ENCODE peak calls at places on chromosomes 5 and 9, in eight cellular contexts. A, K, F, O, N, J, Z and T are unnamed samples.

GRCh38 chr5:127648997-127649550 is at the start of gene CTXN3:
- DNase-seq in A (no peak), K (no peak), F (no peak), O (no peak), N (no peak), J (no peak), Z (no peak), T (no peak)

GRCh38 chr9:82332774-82333152 is 344.2 kb downstream of the SPATA31D1 start:
- DNase-seq in A (no peak), K (no peak), F (no peak), O (no peak), N (no peak), J (no peak), Z (no peak), T (no peak)

GRCh38 chr9:137308102-137308619 is 6.1 kb upstream of the NRARP start:
- DNase-seq in A (no peak), K (no peak), F (no peak), O (no peak), N (no peak), J (no peak), Z (peak), T (no peak)

GRCh38 chr5:158754018-158754514 is 345.6 kb downstream of the EBF1 start:
- DNase-seq in A (no peak), K (no peak), F (no peak), O (no peak), N (no peak), J (no peak), Z (no peak), T (no peak)

GRCh38 chr5:50667653-50668403 is 1.4 kb downstream of the PARP8 start:
- DNase-seq in A (peak), K (no peak), F (no peak), O (no peak), N (no peak), J (peak), Z (no peak), T (peak)

GRCh38 chr9:92501671-92502393 is 19.5 kb upstream of the ASPN start:
- DNase-seq in A (peak), K (peak), F (no peak), O (peak), N (peak), J (no peak), Z (peak), T (peak)

GRCh38 chr9:127746959-127747569 is 12.0 kb upstream of the TOR2A start:
- DNase-seq in A (no peak), K (no peak), F (no peak), O (no peak), N (no peak), J (no peak), Z (no peak), T (no peak)

GRCh38 chr9:8514760-8515159 is 715.2 kb upstream of the DMAC1 start:
- DNase-seq in A (no peak), K (no peak), F (no peak), O (no peak), N (no peak), J (no peak), Z (no peak), T (no peak)

GRCh38 chr9:115250646-115251045 is 132.7 kb upstream of the TNC start:
- DNase-seq in A (no peak), K (no peak), F (no peak), O (no peak), N (no peak), J (no peak), Z (no peak), T (no peak)

GRCh38 chr5:127824126-127824525 is 120.9 kb downstream of the CCDC192 start:
- DNase-seq in A (no peak), K (no peak), F (no peak), O (no peak), N (no peak), J (no peak), Z (no peak), T (no peak)

GRCh38 chr9:86252870-86253269 is 6.6 kb downstream of the C9orf153 start:
- DNase-seq in A (no peak), K (no peak), F (no peak), O (no peak), N (no peak), J (no peak), Z (no peak), T (no peak)

GRCh38 chr5:176762489-176762888 is 47.9 kb upstream of the UNC5A start:
- DNase-seq in A (no peak), K (no peak), F (peak), O (no peak), N (no peak), J (no peak), Z (peak), T (no peak)

GRCh38 chr5:172503925-172504730 is 49.8 kb upstream of the SH3PXD2B start:
- DNase-seq in A (no peak), K (no peak), F (peak), O (no peak), N (no peak), J (no peak), Z (no peak), T (no peak)

GRCh38 chr9:136808075-136808780 is 480 bp downstream of the RABL6 start:
- DNase-seq in A (peak), K (no peak), F (peak), O (no peak), N (no peak), J (no peak), Z (peak), T (peak)

GRCh38 chr9:107733530-107733907 is 243.9 kb upstream of the KLF4 start:
- DNase-seq in A (peak), K (no peak), F (no peak), O (no peak), N (no peak), J (no peak), Z (no peak), T (no peak)

GRCh38 chr9:129596541-129597328 is 24.2 kb downstream of the C9orf50 start:
- DNase-seq in A (no peak), K (peak), F (peak), O (peak), N (peak), J (no peak), Z (no peak), T (no peak)

GRCh38 chr5:153713913-153714312 is 223.4 kb downstream of the GRIA1 start:
- DNase-seq in A (no peak), K (no peak), F (no peak), O (no peak), N (no peak), J (no peak), Z (no peak), T (no peak)

GRCh38 chr5:160159991-160160826 is 41.0 kb upstream of the PWWP2A start:
- DNase-seq in A (no peak), K (no peak), F (peak), O (no peak), N (no peak), J (peak), Z (no peak), T (no peak)

GRCh38 chr9:37966443-37967271 is 62.7 kb upstream of the SLC25A51 start:
- DNase-seq in A (peak), K (peak), F (no peak), O (no peak), N (peak), J (no peak), Z (no peak), T (no peak)

GRCh38 chr9:127711831-127712274 is 3.6 kb downstream of the PTRH1 start:
- DNase-seq in A (no peak), K (no peak), F (no peak), O (no peak), N (no peak), J (no peak), Z (no peak), T (peak)

GRCh38 chr5:124894541-124894940 is 148.1 kb upstream of the ZNF608 start:
- DNase-seq in A (no peak), K (no peak), F (no peak), O (no peak), N (no peak), J (no peak), Z (no peak), T (no peak)

GRCh38 chr9:88477300-88477751 is 57.7 kb upstream of the NXNL2 start:
- DNase-seq in A (no peak), K (no peak), F (no peak), O (no peak), N (no peak), J (peak), Z (no peak), T (no peak)

GRCh38 chr9:137351781-137352501 is 49.9 kb upstream of the NRARP start:
- DNase-seq in A (no peak), K (no peak), F (no peak), O (no peak), N (no peak), J (no peak), Z (no peak), T (no peak)

GRCh38 chr5:180631549-180632392 is 17.6 kb downstream of the FLT4 start:
- DNase-seq in A (no peak), K (no peak), F (no peak), O (no peak), N (no peak), J (no peak), Z (no peak), T (no peak)

GRCh38 chr9:94785211-94786169 is 59.0 kb downstream of the AOPEP start:
- DNase-seq in A (no peak), K (no peak), F (no peak), O (no peak), N (peak), J (no peak), Z (no peak), T (no peak)

GRCh38 chr5:52177193-52177592 is 610.5 kb upstream of the ITGA1 start:
- DNase-seq in A (no peak), K (no peak), F (no peak), O (no peak), N (no peak), J (no peak), Z (no peak), T (no peak)

GRCh38 chr9:135034106-135034505 is 53.4 kb upstream of the OLFM1 start:
- DNase-seq in A (no peak), K (no peak), F (no peak), O (no peak), N (no peak), J (no peak), Z (no peak), T (no peak)

GRCh38 chr5:95530441-95530840 is 24.3 kb downstream of the SKIC3 start:
- DNase-seq in A (no peak), K (no peak), F (no peak), O (no peak), N (no peak), J (no peak), Z (no peak), T (no peak)

GRCh38 chr5:367358-368130 is 46.0 kb downstream of the AHRR start:
- DNase-seq in A (no peak), K (no peak), F (peak), O (no peak), N (no peak), J (no peak), Z (no peak), T (no peak)
- TF ChIP-seq POLR2A in A (no peak), K (no peak), F (no peak), O (no peak), N (no peak), J (no peak), Z (no peak), T (no peak)

GRCh38 chr5:61805101-61805500 is 473.0 kb downstream of the ZSWIM6 start:
- DNase-seq in A (no peak), K (peak), F (no peak), O (no peak), N (no peak), J (no peak), Z (no peak), T (no peak)
- TF ChIP-seq MAX in A (no peak), K (no peak), F (no peak), O (no peak), N (no peak), J (no peak), Z (no peak), T (no peak)

GRCh38 chr9:96418074-96418919 is at the start of gene ZNF367:
- DNase-seq in A (peak), K (peak), F (peak), O (peak), N (peak), J (peak), Z (peak), T (peak)
- TF ChIP-seq POLR2A in A (peak), K (peak), F (peak), O (no peak), N (peak), J (peak), Z (peak), T (peak)

GRCh38 chr5:76270214-76270613 is 132.9 kb upstream of the IQGAP2 start:
- DNase-seq in A (no peak), K (peak), F (no peak), O (no peak), N (no peak), J (no peak), Z (no peak), T (no peak)
- TF ChIP-seq MAX in A (no peak), K (no peak), F (no peak), O (no peak), N (no peak), J (no peak), Z (no peak), T (no peak)